ENCODE peak calls at places on chromosomes 1 and 21, in four cellular contexts. One of them, this sample, is unnamed.

GRCh38 chr1:16961297-16962124 is 18.9 kb downstream of the MFAP2 start:
- DNase-seq in pancreas: no peak
- DNase-seq in central memory CD8-positive, alpha-beta T cell: no peak
- DNase-seq in left lung: no peak
- DNase-seq in this sample: no peak

GRCh38 chr1:235043234-235043633 is 85.4 kb downstream of the TOMM20 start:
- DNase-seq in central memory CD8-positive, alpha-beta T cell: no peak
- DNase-seq in left lung: no peak
- DNase-seq in pancreas: no peak
- DNase-seq in this sample: no peak

GRCh38 chr1:32774950-32775634 is 42.1 kb downstream of the YARS1 start:
- DNase-seq in central memory CD8-positive, alpha-beta T cell: no peak
- DNase-seq in left lung: no peak
- DNase-seq in pancreas: peak; percentile 48
- DNase-seq in this sample: no peak

GRCh38 chr1:95903060-95903459 is 669.0 kb downstream of the RWDD3 start:
- DNase-seq in pancreas: no peak
- DNase-seq in left lung: no peak
- DNase-seq in central memory CD8-positive, alpha-beta T cell: no peak
- DNase-seq in this sample: no peak

GRCh38 chr1:6889875-6890480 is 104.7 kb downstream of the CAMTA1 start:
- DNase-seq in pancreas: no peak
- DNase-seq in left lung: no peak
- DNase-seq in central memory CD8-positive, alpha-beta T cell: no peak
- DNase-seq in this sample: no peak

GRCh38 chr1:20601123-20601825 is 12.4 kb downstream of the CDA start:
- DNase-seq in pancreas: no peak
- DNase-seq in left lung: no peak
- DNase-seq in central memory CD8-positive, alpha-beta T cell: no peak
- DNase-seq in this sample: no peak

GRCh38 chr1:186983327-186983726 is 154.6 kb downstream of the PLA2G4A start:
- DNase-seq in central memory CD8-positive, alpha-beta T cell: no peak
- DNase-seq in pancreas: no peak
- DNase-seq in left lung: no peak
- DNase-seq in this sample: no peak

GRCh38 chr1:55257958-55258357 is 42.8 kb upstream of the USP24 start:
- DNase-seq in pancreas: no peak
- DNase-seq in left lung: no peak
- DNase-seq in central memory CD8-positive, alpha-beta T cell: peak; percentile 48
- DNase-seq in this sample: no peak

GRCh38 chr1:107940178-107940577 is 24.8 kb downstream of the VAV3 start:
- DNase-seq in left lung: no peak
- DNase-seq in central memory CD8-positive, alpha-beta T cell: no peak
- DNase-seq in pancreas: no peak
- DNase-seq in this sample: no peak

GRCh38 chr1:41357451-41358151 is 3.6 kb upstream of the FOXO6 start:
- DNase-seq in pancreas: peak; percentile 22
- DNase-seq in left lung: no peak
- DNase-seq in central memory CD8-positive, alpha-beta T cell: no peak
- DNase-seq in this sample: no peak

GRCh38 chr21:45998871-45999580 is 17.5 kb downstream of the COL6A1 start:
- DNase-seq in left lung: peak; percentile 22
- DNase-seq in central memory CD8-positive, alpha-beta T cell: no peak
- DNase-seq in pancreas: peak; percentile 47
- DNase-seq in this sample: no peak

GRCh38 chr1:221204055-221204833 is 325.0 kb downstream of the HLX start:
- DNase-seq in left lung: no peak
- DNase-seq in pancreas: no peak
- DNase-seq in central memory CD8-positive, alpha-beta T cell: no peak
- DNase-seq in this sample: no peak

GRCh38 chr21:32604484-32604883 is 7.7 kb downstream of the CFAP298 start:
- DNase-seq in pancreas: no peak
- DNase-seq in left lung: no peak
- DNase-seq in central memory CD8-positive, alpha-beta T cell: no peak
- DNase-seq in this sample: no peak

GRCh38 chr1:230715510-230715909 is 1.6 kb upstream of the AGT start:
- DNase-seq in pancreas: no peak
- DNase-seq in central memory CD8-positive, alpha-beta T cell: no peak
- DNase-seq in left lung: no peak
- DNase-seq in this sample: no peak

GRCh38 chr1:4802024-4802423 is 147.6 kb downstream of the AJAP1 start:
- DNase-seq in pancreas: no peak
- DNase-seq in left lung: no peak
- DNase-seq in central memory CD8-positive, alpha-beta T cell: no peak
- DNase-seq in this sample: no peak

GRCh38 chr1:24112381-24113169 is 640 bp upstream of the MYOM3 start:
- DNase-seq in central memory CD8-positive, alpha-beta T cell: no peak
- DNase-seq in left lung: peak; percentile 72
- DNase-seq in pancreas: peak; percentile 72
- DNase-seq in this sample: no peak

GRCh38 chr1:156076609-156077429 is 5.4 kb downstream of the MEX3A start:
- DNase-seq in pancreas: peak; percentile 67
- DNase-seq in left lung: no peak
- DNase-seq in central memory CD8-positive, alpha-beta T cell: no peak
- DNase-seq in this sample: no peak

GRCh38 chr21:35963920-35964451 is 96.3 kb downstream of the SETD4 start:
- DNase-seq in central memory CD8-positive, alpha-beta T cell: no peak
- DNase-seq in left lung: no peak
- DNase-seq in pancreas: no peak
- DNase-seq in this sample: no peak

GRCh38 chr21:20647603-20648002 is 350.6 kb upstream of the NCAM2 start:
- DNase-seq in central memory CD8-positive, alpha-beta T cell: no peak
- DNase-seq in left lung: no peak
- DNase-seq in pancreas: no peak
- DNase-seq in this sample: no peak

GRCh38 chr1:229557913-229558414 is 543 bp downstream of the ABCB10 start:
- DNase-seq in left lung: peak; percentile 51
- DNase-seq in central memory CD8-positive, alpha-beta T cell: peak; percentile 15
- DNase-seq in pancreas: peak; percentile 81
- DNase-seq in this sample: peak; percentile 6

GRCh38 chr1:151327903-151328674 is 873 bp upstream of the PI4KB start:
- DNase-seq in pancreas: peak; percentile 65
- DNase-seq in central memory CD8-positive, alpha-beta T cell: no peak
- DNase-seq in left lung: peak; percentile 42
- DNase-seq in this sample: no peak

GRCh38 chr1:62175568-62176179 is 19.0 kb upstream of the L1TD1 start:
- DNase-seq in pancreas: no peak
- DNase-seq in central memory CD8-positive, alpha-beta T cell: no peak
- DNase-seq in left lung: no peak
- DNase-seq in this sample: no peak

GRCh38 chr21:41374867-41375533 is 13.2 kb downstream of the MX2 start:
- DNase-seq in central memory CD8-positive, alpha-beta T cell: no peak
- DNase-seq in pancreas: no peak
- DNase-seq in left lung: no peak
- DNase-seq in this sample: no peak

GRCh38 chr21:44890961-44891541 is 17.6 kb upstream of the PTTG1IP start:
- DNase-seq in left lung: no peak
- DNase-seq in central memory CD8-positive, alpha-beta T cell: no peak
- DNase-seq in pancreas: peak; percentile 56
- DNase-seq in this sample: no peak

GRCh38 chr1:39805385-39805784 is 16.7 kb upstream of the BMP8B start:
- DNase-seq in left lung: no peak
- DNase-seq in pancreas: no peak
- DNase-seq in central memory CD8-positive, alpha-beta T cell: no peak
- DNase-seq in this sample: no peak

GRCh38 chr1:36864182-36865079 is 169.9 kb downstream of the GRIK3 start:
- DNase-seq in left lung: no peak
- DNase-seq in pancreas: no peak
- DNase-seq in central memory CD8-positive, alpha-beta T cell: no peak
- DNase-seq in this sample: no peak